ENCODE peak calls at places on chromosome 19, in six cellular contexts. R is NCI-H1092; C is NCI-H2171 treated with DMSO at 0.1 percent for 48 hours; U is astrocyte of the spinal cord; S is activated T-cell treated with anti-CD3 and anti-CD28 coated beads for 24 hours; K is activated CD4-positive, alpha-beta T cell treated with anti-CD3 and anti-CD28 coated beads, Interleukin-2, amount 50 U/mL, for 1 hour. X is an unnamed sample.

GRCh38 chr19:49554701-49555181 is 25.6 kb downstream of the NOSIP start:
- DNase-seq in R (no peak), C (no peak), U (no peak), S (no peak), K (peak; percentile 20), X (peak; percentile 85)

GRCh38 chr19:44660081-44660480 is 11.2 kb upstream of the CEACAM19 start:
- DNase-seq in R (no peak), C (no peak), U (no peak), S (no peak), K (no peak), X (no peak)

GRCh38 chr19:4388171-4389063 is 11.9 kb downstream of the SH3GL1 start:
- DNase-seq in R (no peak), C (no peak), U (no peak), S (no peak), K (no peak), X (no peak)

GRCh38 chr19:6802336-6803035 is 30.0 kb downstream of the VAV1 start:
- DNase-seq in R (no peak), C (peak; percentile 11), U (no peak), S (peak; percentile 66), K (peak; percentile 51), X (peak; percentile 85)

GRCh38 chr19:47107201-47107952 is 6.2 kb downstream of the ZC3H4 start:
- DNase-seq in R (no peak), C (no peak), U (peak; percentile 31), S (peak; percentile 20), K (no peak), X (peak; percentile 27)

GRCh38 chr19:17078038-17078919 is 2.7 kb downstream of the MYO9B start:
- DNase-seq in R (no peak), C (no peak), U (no peak), S (no peak), K (no peak), X (no peak)

GRCh38 chr19:42401365-42402303 is 11.5 kb upstream of the CNFN start:
- DNase-seq in R (peak; percentile 39), C (peak; percentile 74), U (peak; percentile 75), S (peak; percentile 56), K (peak; percentile 80), X (peak; percentile 94)

GRCh38 chr19:3015126-3016057 is 13.7 kb downstream of the TLE2 start:
- DNase-seq in R (no peak), C (no peak), U (no peak), S (no peak), K (no peak), X (no peak)

GRCh38 chr19:5296021-5296420 is 44.6 kb downstream of the PTPRS start:
- DNase-seq in R (no peak), C (no peak), U (no peak), S (no peak), K (no peak), X (no peak)

GRCh38 chr19:40582467-40582866 is 5.8 kb downstream of the SHKBP1 start:
- DNase-seq in R (no peak), C (no peak), U (no peak), S (no peak), K (no peak), X (no peak)

GRCh38 chr19:22545751-22546150 is 88.4 kb upstream of the ZNF492 start:
- DNase-seq in R (peak; percentile 11), C (no peak), U (no peak), S (peak; percentile 1), K (peak; percentile 6), X (no peak)

GRCh38 chr19:31397308-31397707 is 48.1 kb upstream of the TSHZ3 start:
- DNase-seq in R (no peak), C (no peak), U (no peak), S (no peak), K (no peak), X (no peak)

GRCh38 chr19:21466627-21467026 is 38.8 kb upstream of the ZNF429 start:
- DNase-seq in R (no peak), C (no peak), U (no peak), S (no peak), K (no peak), X (no peak)

GRCh38 chr19:1311543-1312091 is 25.9 kb downstream of the EFNA2 start:
- DNase-seq in R (no peak), C (no peak), U (no peak), S (no peak), K (no peak), X (no peak)